ENCODE peak calls at places on chromosomes 3 and 15, in five cellular contexts. S is breast epithelium, V is activated B cell treated with CpG ODN at 0.5 μM for 24 hours, T is left ventricle myocardium inferior, E is upper lobe of right lung. P is an unnamed sample.

GRCh38 chr3:185837409-185837808 is 12.6 kb upstream of the IGF2BP2 start:
- DNase-seq in T (no peak), S (no peak), V (no peak), E (no peak), P (no peak)

GRCh38 chr3:142501004-142501926 is 53.4 kb upstream of the XRN1 start:
- DNase-seq in S (no peak), T (no peak), E (no peak), V (no peak), P (no peak)

GRCh38 chr3:54760226-54760625 is 167.6 kb downstream of the LRTM1 start:
- DNase-seq in T (no peak), S (no peak), E (no peak), V (no peak), P (no peak)

GRCh38 chr15:65532738-65533051 is 2.4 kb downstream of the HACD3 start:
- DNase-seq in V (no peak), E (no peak), T (no peak), S (no peak), P (no peak)

GRCh38 chr3:44076221-44076829 is 165.4 kb upstream of the TOPAZ1 start:
- DNase-seq in V (no peak), S (no peak), T (no peak), E (no peak), P (no peak)

GRCh38 chr3:71064288-71064975 is 519.1 kb downstream of the FOXP1 start:
- DNase-seq in T (no peak), V (peak; percentile 64), S (no peak), E (peak; percentile 77), P (peak; percentile 46)

GRCh38 chr15:74317820-74318375 is 49.5 kb downstream of the CYP11A1 start:
- DNase-seq in S (no peak), T (peak; percentile 92), V (no peak), E (no peak), P (no peak)

GRCh38 chr3:550481-550880 is 353.9 kb downstream of the CHL1 start:
- DNase-seq in T (no peak), S (no peak), E (no peak), V (no peak), P (no peak)

GRCh38 chr3:193594946-193595689 is 2.1 kb downstream of the OPA1 start:
- DNase-seq in V (no peak), S (no peak), T (no peak), E (no peak), P (no peak)

GRCh38 chr15:94042163-94042954 is 189.0 kb upstream of the MCTP2 start:
- DNase-seq in T (no peak), S (no peak), V (no peak), E (no peak), P (no peak)

GRCh38 chr3:38031022-38031994 is 1.9 kb upstream of the PLCD1 start:
- DNase-seq in E (peak; percentile 89), V (no peak), T (no peak), S (peak; percentile 71), P (no peak)

GRCh38 chr3:63863150-63864007 is at the start of the genes ATXN7 and THOC7:
- DNase-seq in V (peak; percentile 77), S (peak; percentile 58), T (peak; percentile 75), E (peak; percentile 90), P (peak; percentile 59)

GRCh38 chr3:72938471-72939265 is 50.8 kb downstream of the GXYLT2 start:
- DNase-seq in T (peak; percentile 20), S (no peak), E (no peak), V (no peak), P (no peak)

GRCh38 chr3:178223876-178224275 is 312.4 kb upstream of the KCNMB2 start:
- DNase-seq in T (no peak), S (no peak), V (no peak), E (no peak), P (no peak)

GRCh38 chr3:48899298-48899697 is 616 bp upstream of the SLC25A20 start:
- DNase-seq in S (no peak), E (no peak), V (no peak), T (no peak), P (no peak)

GRCh38 chr15:73156431-73157191 is 104.3 kb downstream of the NEO1 start:
- DNase-seq in V (no peak), T (no peak), E (no peak), S (no peak), P (no peak)

GRCh38 chr3:138946554-138947302 is at the start of the genes FOXL2 and FOXL2NB:
- DNase-seq in E (no peak), S (no peak), T (no peak), V (peak; percentile 26), P (peak; percentile 22)

GRCh38 chr3:149199474-149199873 is 22.2 kb downstream of the CP start:
- DNase-seq in T (no peak), E (no peak), V (no peak), S (no peak), P (no peak)

GRCh38 chr3:191543018-191543417 is 82.1 kb downstream of the PYDC2 start:
- DNase-seq in S (no peak), E (no peak), V (no peak), T (no peak), P (no peak)
- TF ChIP-seq CTCF in S (no peak), E (no peak), V (no peak), T (no peak), P (no peak)

GRCh38 chr3:111299070-111299672 is 227.6 kb downstream of the NECTIN3 start:
- DNase-seq in S (no peak), T (no peak), E (no peak), V (no peak), P (no peak)
- TF ChIP-seq CTCF in S (no peak), T (no peak), E (no peak), V (no peak), P (no peak)

GRCh38 chr15:91258436-91258779 is 158.4 kb downstream of the SV2B start:
- DNase-seq in V (no peak), T (no peak), E (no peak), S (no peak), P (no peak)
- TF ChIP-seq CTCF in V (no peak), T (peak; percentile 14), E (no peak), S (no peak), P (peak; percentile 30)

GRCh38 chr3:195889843-195890407 is 18.4 kb downstream of the TNK2 start:
- DNase-seq in T (no peak), V (no peak), E (no peak), S (no peak), P (no peak)
- TF ChIP-seq CTCF in T (no peak), V (no peak), E (no peak), S (no peak), P (no peak)

GRCh38 chr3:176650478-176650877 is 546.8 kb downstream of the TBL1XR1 start:
- DNase-seq in T (no peak), E (no peak), V (no peak), S (no peak), P (no peak)
- TF ChIP-seq CTCF in T (no peak), E (no peak), V (no peak), S (no peak), P (peak; percentile 20)

P was measured in progenitor cell of endocrine pancreas.